ENCODE peak calls at places on chromosomes 11 and 22, in ten cellular contexts. V, E, Z, F, M, D, R, U, Y and G are unnamed samples.

GRCh38 chr11:106152013-106152412 is 74.6 kb downstream of the AASDHPPT start:
- DNase-seq in V (peak), E (no peak), Z (no peak), F (peak), M (no peak), D (peak), R (no peak), U (peak), Y (peak), G (no peak)

GRCh38 chr11:130689222-130689908 is 226.9 kb downstream of the SNX19 start:
- DNase-seq in V (no peak), E (no peak), Z (no peak), F (peak), M (no peak), D (no peak), R (no peak), U (peak), Y (peak), G (no peak)

GRCh38 chr11:125807909-125808308 is 20.0 kb downstream of the PATE3 start:
- DNase-seq in V (no peak), E (no peak), Z (no peak), F (peak), M (no peak), D (no peak), R (no peak), U (peak), Y (peak), G (no peak)

GRCh38 chr11:134019500-134019899 is 49.4 kb upstream of the JAM3 start:
- DNase-seq in V (no peak), E (no peak), Z (no peak), F (no peak), M (no peak), D (no peak), R (no peak), U (no peak), Y (no peak), G (no peak)

GRCh38 chr11:10930224-10930960 is 72.5 kb upstream of the ZBED5 start:
- DNase-seq in V (no peak), E (peak), Z (no peak), F (peak), M (peak), D (peak), R (no peak), U (peak), Y (peak), G (peak)

GRCh38 chr22:46069518-46070214 is 80.7 kb upstream of the PPARA start:
- DNase-seq in V (peak), E (peak), Z (no peak), F (peak), M (no peak), D (peak), R (no peak), U (peak), Y (peak), G (no peak)

GRCh38 chr11:3093281-3094191 is 36.3 kb upstream of the CARS1 start:
- DNase-seq in V (no peak), E (no peak), Z (no peak), F (no peak), M (peak), D (no peak), R (peak), U (no peak), Y (no peak), G (no peak)

GRCh38 chr11:83241291-83241946 is 44.7 kb downstream of the CCDC90B start:
- DNase-seq in V (peak), E (peak), Z (no peak), F (peak), M (peak), D (peak), R (peak), U (peak), Y (peak), G (no peak)

GRCh38 chr22:40757071-40757470 is 62.1 kb downstream of the SLC25A17 start:
- DNase-seq in V (no peak), E (no peak), Z (no peak), F (peak), M (no peak), D (peak), R (no peak), U (peak), Y (peak), G (no peak)

GRCh38 chr11:80529722-80530121 is 1088.9 kb upstream of the TENM4 start:
- DNase-seq in V (no peak), E (no peak), Z (no peak), F (no peak), M (no peak), D (no peak), R (peak), U (no peak), Y (no peak), G (no peak)

GRCh38 chr11:26778000-26778757 is 56.3 kb upstream of the SLC5A12 start:
- DNase-seq in V (no peak), E (peak), Z (no peak), F (peak), M (no peak), D (peak), R (no peak), U (peak), Y (peak), G (no peak)

GRCh38 chr22:27970596-27971220 is 51.7 kb upstream of the PITPNB start:
- DNase-seq in V (no peak), E (no peak), Z (no peak), F (no peak), M (no peak), D (no peak), R (no peak), U (peak), Y (peak), G (no peak)

GRCh38 chr11:96045622-96046456 is 121.9 kb upstream of the MTMR2 start:
- DNase-seq in V (peak), E (peak), Z (no peak), F (peak), M (no peak), D (no peak), R (no peak), U (peak), Y (peak), G (no peak)

GRCh38 chr11:102678022-102678421 is 27.5 kb downstream of the MMP27 start:
- DNase-seq in V (no peak), E (no peak), Z (no peak), F (no peak), M (no peak), D (no peak), R (no peak), U (no peak), Y (no peak), G (no peak)

GRCh38 chr11:102685769-102686168 is 19.8 kb downstream of the MMP27 start:
- DNase-seq in V (no peak), E (no peak), Z (no peak), F (no peak), M (no peak), D (no peak), R (no peak), U (no peak), Y (no peak), G (no peak)

GRCh38 chr11:102680945-102681344 is 24.6 kb downstream of the MMP27 start:
- DNase-seq in V (no peak), E (peak), Z (no peak), F (peak), M (no peak), D (peak), R (no peak), U (peak), Y (peak), G (no peak)

GRCh38 chr11:102685311-102685710 is 20.3 kb downstream of the MMP27 start:
- DNase-seq in V (no peak), E (peak), Z (no peak), F (no peak), M (no peak), D (peak), R (no peak), U (no peak), Y (no peak), G (no peak)

GRCh38 chr11:102683277-102683676 is 22.3 kb downstream of the MMP27 start:
- DNase-seq in V (no peak), E (no peak), Z (no peak), F (no peak), M (no peak), D (peak), R (no peak), U (no peak), Y (no peak), G (no peak)
- TF ChIP-seq CTCF in V (no peak), E (no peak), Z (no peak), F (peak), M (peak), D (peak), R (peak), U (no peak), Y (peak), G (no peak)

DNA sequence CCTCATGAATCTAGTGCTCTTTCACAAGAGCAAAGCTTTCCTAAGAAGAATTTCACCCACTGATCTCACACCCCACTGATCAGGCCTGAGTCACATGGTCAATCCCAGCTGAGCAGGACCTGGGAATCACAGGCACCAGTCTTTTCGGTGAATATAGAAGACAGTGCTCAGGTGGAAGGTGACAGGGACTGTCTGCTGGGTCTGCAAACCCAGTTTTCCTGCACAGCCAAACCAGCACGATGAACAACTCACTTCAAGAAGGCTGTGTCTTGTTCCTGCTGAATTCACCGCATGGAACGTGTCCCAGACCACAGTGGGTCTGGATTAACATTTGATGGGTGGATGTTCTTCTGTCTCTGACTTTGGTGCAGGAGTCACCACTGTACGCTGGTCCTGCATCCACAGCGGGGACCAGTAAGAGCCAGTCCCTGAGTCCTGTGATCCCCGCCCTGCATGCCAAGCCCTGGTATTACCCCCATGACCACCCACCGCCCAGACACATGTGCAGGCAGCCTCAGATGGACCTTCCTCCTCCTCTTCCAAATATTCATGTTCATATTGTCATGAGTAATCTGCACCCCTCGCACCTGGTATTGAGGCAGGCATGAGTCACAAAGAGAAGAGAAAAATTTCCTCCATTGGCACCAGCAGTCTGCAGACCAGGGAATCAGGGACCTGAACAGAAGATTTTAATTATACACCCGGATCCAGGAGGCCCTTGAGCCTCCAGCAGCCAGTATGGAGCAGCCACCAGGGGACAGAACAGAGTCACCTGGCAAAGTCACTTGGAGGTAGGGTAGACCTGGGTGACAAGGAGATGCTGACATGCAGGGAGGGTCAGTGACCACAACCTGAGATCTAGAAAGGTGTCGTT is 8.6 kb upstream of the IGLL5 start:
- DNase-seq in V (no peak), E (no peak), Z (no peak), F (no peak), M (no peak), D (no peak), R (no peak), U (no peak), Y (no peak), G (no peak)
- TF ChIP-seq CTCF in V (no peak), E (no peak), Z (no peak), F (no peak), M (peak), D (peak), R (peak), U (no peak), Y (no peak), G (no peak)

GRCh38 chr11:75436806-75437205 is 3.8 kb upstream of the KLHL35 start:
- DNase-seq in V (no peak), E (no peak), Z (no peak), F (no peak), M (no peak), D (no peak), R (no peak), U (no peak), Y (no peak), G (no peak)
- TF ChIP-seq CTCF in V (no peak), E (no peak), Z (no peak), F (no peak), M (no peak), D (no peak), R (no peak), U (no peak), Y (no peak), G (no peak)

GRCh38 chr11:61695917-61696316 is 15.7 kb downstream of the DAGLA start:
- DNase-seq in V (peak), E (peak), Z (peak), F (peak), M (peak), D (peak), R (no peak), U (peak), Y (peak), G (peak)

GRCh38 chr11:61693897-61694840 is 14.0 kb downstream of the DAGLA start:
- DNase-seq in V (peak), E (no peak), Z (no peak), F (no peak), M (no peak), D (no peak), R (peak), U (no peak), Y (no peak), G (no peak)

GRCh38 chr11:61696602-61697001 is 16.4 kb downstream of the DAGLA start:
- DNase-seq in V (no peak), E (no peak), Z (no peak), F (no peak), M (no peak), D (peak), R (no peak), U (no peak), Y (no peak), G (peak)

GRCh38 chr11:61697093-61697492 is 16.9 kb downstream of the DAGLA start:
- DNase-seq in V (peak), E (no peak), Z (no peak), F (no peak), M (no peak), D (peak), R (no peak), U (no peak), Y (no peak), G (no peak)

DNA sequence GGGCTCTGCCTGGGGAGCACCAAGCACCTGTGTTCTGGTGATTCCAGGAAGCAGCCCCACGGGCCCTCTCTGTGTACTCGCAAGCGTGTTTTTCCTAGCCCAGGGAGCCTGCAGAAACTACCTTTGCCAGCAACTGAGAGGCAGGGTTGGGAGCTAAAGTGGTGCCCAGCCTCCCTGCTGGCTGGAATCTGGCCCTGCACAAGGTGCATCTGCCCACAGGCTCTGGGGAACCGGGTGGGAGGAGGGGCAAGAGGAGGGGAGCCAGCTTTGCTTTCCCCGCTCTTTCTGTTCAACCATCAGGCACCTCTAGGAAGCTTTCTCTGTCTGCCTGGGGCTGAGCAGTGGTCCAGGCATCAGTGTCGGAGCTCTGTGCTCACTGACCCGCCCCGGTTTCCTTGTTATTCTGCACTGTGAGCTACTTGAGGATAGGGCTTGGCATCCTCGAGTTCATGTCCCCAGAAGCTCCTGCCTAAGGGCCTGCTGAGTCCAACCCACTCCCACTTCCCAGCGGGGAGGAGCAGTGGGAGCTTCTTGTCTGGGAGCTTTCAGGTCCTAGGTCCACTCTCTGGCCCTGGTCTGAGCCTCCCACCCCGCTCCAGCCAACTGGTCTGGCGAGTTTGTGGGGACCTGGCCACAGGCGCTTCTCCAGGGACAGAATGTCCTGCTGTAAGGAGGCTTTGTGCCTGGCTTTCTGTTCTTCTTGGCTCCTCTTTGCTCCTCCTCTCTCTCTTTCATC is 14.9 kb downstream of the DAGLA start:
- DNase-seq in V (peak), E (no peak), Z (no peak), F (no peak), M (no peak), D (peak), R (peak), U (peak), Y (no peak), G (no peak)
- TF ChIP-seq CTCF in V (no peak), E (no peak), Z (no peak), F (peak), M (no peak), D (peak), R (peak), U (peak), Y (peak), G (no peak)